ENCODE peak calls at places on chromosome 2, in four cellular contexts. O, K, D and H are unnamed samples.
A peak's percentile ranks its signal among the peaks of the same experiment; 100 is the strongest.

GRCh38 chr2:63856302-63856600 is 14.6 kb downstream of the UGP2 start:
- DNase-seq in O (no peak), K (no peak), D (no peak), H (no peak)

GRCh38 chr2:62968668-62969067 is 82.0 kb upstream of the OTX1 start:
- DNase-seq in O (no peak), K (no peak), D (no peak), H (no peak)

GRCh38 chr2:43082111-43082877 is 144.1 kb downstream of the ZFP36L2 start:
- DNase-seq in O (no peak), K (no peak), D (peak; percentile 47), H (peak; percentile 78)

GRCh38 chr2:205366336-205367060 is 315.8 kb upstream of the NRP2 start:
- DNase-seq in O (no peak), K (no peak), D (no peak), H (no peak)

GRCh38 chr2:20242727-20243377 is 17.9 kb upstream of the SDC1 start:
- DNase-seq in O (no peak), K (peak; percentile 62), D (no peak), H (no peak)

GRCh38 chr2:69559696-69560482 is 83.7 kb downstream of the AAK1 start:
- DNase-seq in O (peak; percentile 66), K (peak; percentile 94), D (peak; percentile 80), H (peak; percentile 76)

GRCh38 chr2:17643031-17643615 is 102.6 kb downstream of the VSNL1 start:
- DNase-seq in O (no peak), K (no peak), D (peak; percentile 87), H (peak; percentile 99)

GRCh38 chr2:157725856-157726255 is 97.2 kb upstream of the ACVR1C start:
- DNase-seq in O (no peak), K (no peak), D (no peak), H (no peak)

GRCh38 chr2:85604568-85605339 is 2.3 kb upstream of the TMEM150A start:
- DNase-seq in O (no peak), K (no peak), D (no peak), H (peak; percentile 31)

GRCh38 chr2:67463810-67464209 is 66.7 kb downstream of the ETAA1 start:
- DNase-seq in O (peak; percentile 88), K (no peak), D (peak; percentile 96), H (no peak)

GRCh38 chr2:239396881-239397681 is 3.7 kb downstream of the HDAC4 start:
- DNase-seq in O (no peak), K (peak; percentile 40), D (no peak), H (no peak)

GRCh38 chr2:225192869-225193268 is 150.6 kb upstream of the DOCK10 start:
- DNase-seq in O (no peak), K (no peak), D (peak; percentile 58), H (peak; percentile 21)

GRCh38 chr2:215556979-215557378 is 121.1 kb upstream of the FN1 start:
- DNase-seq in O (no peak), K (no peak), D (peak; percentile 6), H (peak; percentile 42)

GRCh38 chr2:104654813-104655212 is 199.1 kb upstream of the POU3F3 start:
- DNase-seq in O (no peak), K (peak; percentile 17), D (no peak), H (no peak)

GRCh38 chr2:47029737-47030524 is 114.3 kb upstream of the MCFD2 start:
- DNase-seq in O (no peak), K (no peak), D (peak; percentile 92), H (peak; percentile 65)

GRCh38 chr2:190929919-190930318 is 49.3 kb downstream of the GLS start:
- DNase-seq in O (no peak), K (no peak), D (no peak), H (peak; percentile 25)
- H3K36me3 ChIP-seq in O (peaks cover 5% of the 10 kb centered on the region), K (peaks cover 7% of the 10 kb centered on the region), D (peaks cover 51% of the 10 kb centered on the region), H (peaks cover 92% of the 10 kb centered on the region)

GRCh38 chr2:11481789-11482472 is 16.0 kb upstream of the E2F6 start:
- DNase-seq in O (no peak), K (peak; percentile 43), D (no peak), H (no peak)
- TF ChIP-seq EZH2 in O (no peak), K (peak; percentile 51), D (no peak), H (no peak)

DNA sequence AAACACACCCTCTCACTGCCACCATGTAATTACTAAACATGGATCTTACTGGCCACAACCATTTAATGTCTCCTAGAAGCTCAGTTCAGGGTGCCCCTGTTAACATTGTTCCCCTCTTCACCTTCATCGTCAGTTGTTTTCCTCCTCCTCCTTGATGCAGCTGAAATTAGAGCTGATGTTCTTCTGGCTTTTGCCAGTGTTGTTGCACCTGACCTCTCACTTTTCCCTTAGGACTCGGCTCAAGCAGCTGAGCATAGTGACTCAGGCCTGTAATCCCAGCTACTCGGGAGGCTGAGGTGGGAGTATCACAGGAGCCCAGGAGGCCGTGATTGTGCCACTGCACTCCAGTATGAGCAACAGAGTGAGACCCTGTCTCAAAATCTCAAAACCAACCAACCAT is 70.8 kb downstream of the ACSL3 start:
- DNase-seq in O (no peak), K (no peak), D (no peak), H (no peak)
- H3F3A ChIP-seq in O (no peaks in the 10 kb centered on the region), K (no peaks in the 10 kb centered on the region), D (peaks cover 3% of the 10 kb centered on the region), H (peaks cover 3% of the 10 kb centered on the region)

DNA sequence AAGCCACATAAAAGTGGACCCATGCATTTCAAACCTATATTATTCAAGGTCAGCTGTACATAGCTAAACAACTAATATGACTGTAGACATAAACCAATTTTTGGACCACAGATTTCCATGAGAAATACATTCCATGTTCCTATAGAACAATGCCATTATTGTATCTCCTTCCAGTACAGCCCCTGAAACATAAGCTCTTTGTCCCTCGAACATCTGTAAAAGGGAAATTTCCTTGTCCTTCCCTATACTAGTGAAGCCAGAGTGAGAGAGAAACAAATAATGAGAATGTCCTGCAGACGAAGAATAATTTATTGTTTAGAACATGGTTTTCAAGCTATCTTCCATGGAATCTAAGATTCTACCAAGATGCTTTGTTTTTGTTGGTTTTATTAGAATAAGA is 75.3 kb downstream of the GORASP2 start:
- DNase-seq in O (no peak), K (no peak), D (no peak), H (no peak)
- H3K36me3 ChIP-seq in O (no peaks in the 10 kb centered on the region), K (peaks cover 28% of the 10 kb centered on the region), D (peaks cover 29% of the 10 kb centered on the region), H (peaks cover 26% of the 10 kb centered on the region)